ENCODE peak calls at places on chromosomes 5 and 9, in nine cellular contexts. N is stomach, W is lower leg skin, D is HepG2, K is ovary, O is adrenal gland, V is prostate gland, L is breast epithelium, J is IMR-90. F is an unnamed sample.

GRCh38 chr5:16819522-16820167 is 116.4 kb downstream of the MYO10 start:
- DNase-seq in N (no peak), W (no peak), D (no peak), K (no peak), O (no peak), V (no peak), L (no peak), J (peak; percentile 86), F (no peak)

GRCh38 chr9:126474786-126475485 is 138.8 kb upstream of the LMX1B start:
- DNase-seq in N (no peak), W (no peak), D (no peak), K (no peak), O (no peak), V (no peak), L (no peak), J (peak; percentile 69), F (peak; percentile 93)

GRCh38 chr5:118405650-118406061 is 582.7 kb downstream of the DTWD2 start:
- DNase-seq in N (no peak), W (no peak), D (no peak), K (no peak), O (no peak), V (no peak), L (no peak), J (no peak), F (no peak)

GRCh38 chr9:35859310-35859994 is 10.7 kb downstream of the OR13J1 start:
- DNase-seq in N (peak; percentile 27), W (peak; percentile 14), D (no peak), K (no peak), O (peak; percentile 67), V (peak; percentile 4), L (no peak), J (peak; percentile 35), F (no peak)

GRCh38 chr5:54743997-54744788 is 226.6 kb downstream of the SNX18 start:
- DNase-seq in N (peak; percentile 43), W (peak; percentile 44), D (peak; percentile 5), K (no peak), O (peak; percentile 30), V (no peak), L (peak; percentile 41), J (peak; percentile 99), F (peak; percentile 40)

GRCh38 chr5:165457854-165458481 is 1952.5 kb downstream of the MAT2B start:
- DNase-seq in N (no peak), W (no peak), D (no peak), K (no peak), O (no peak), V (no peak), L (no peak), J (peak; percentile 55), F (peak; percentile 4)

GRCh38 chr5:144028644-144029043 is 141.8 kb downstream of the YIPF5 start:
- DNase-seq in N (no peak), W (no peak), D (no peak), K (no peak), O (no peak), V (no peak), L (no peak), J (peak; percentile 84), F (peak; percentile 18)

GRCh38 chr5:23730023-23730422 is 222.6 kb downstream of the PRDM9 start:
- DNase-seq in N (no peak), W (no peak), D (no peak), K (no peak), O (no peak), V (no peak), L (no peak), J (no peak), F (no peak)

GRCh38 chr9:113522419-113522818 is 58.9 kb downstream of the RGS3 start:
- DNase-seq in N (no peak), W (no peak), D (no peak), K (no peak), O (no peak), V (no peak), L (no peak), J (no peak), F (no peak)

GRCh38 chr9:113525208-113525607 is 61.7 kb downstream of the RGS3 start:
- DNase-seq in N (no peak), W (no peak), D (no peak), K (no peak), O (no peak), V (no peak), L (no peak), J (no peak), F (no peak)

GRCh38 chr9:113522858-113523257 is 59.3 kb downstream of the RGS3 start:
- DNase-seq in N (no peak), W (no peak), D (no peak), K (no peak), O (no peak), V (no peak), L (no peak), J (no peak), F (no peak)

GRCh38 chr9:113524460-113524859 is 60.9 kb downstream of the RGS3 start:
- DNase-seq in N (peak; percentile 42), W (no peak), D (no peak), K (no peak), O (no peak), V (no peak), L (no peak), J (no peak), F (no peak)

DNA sequence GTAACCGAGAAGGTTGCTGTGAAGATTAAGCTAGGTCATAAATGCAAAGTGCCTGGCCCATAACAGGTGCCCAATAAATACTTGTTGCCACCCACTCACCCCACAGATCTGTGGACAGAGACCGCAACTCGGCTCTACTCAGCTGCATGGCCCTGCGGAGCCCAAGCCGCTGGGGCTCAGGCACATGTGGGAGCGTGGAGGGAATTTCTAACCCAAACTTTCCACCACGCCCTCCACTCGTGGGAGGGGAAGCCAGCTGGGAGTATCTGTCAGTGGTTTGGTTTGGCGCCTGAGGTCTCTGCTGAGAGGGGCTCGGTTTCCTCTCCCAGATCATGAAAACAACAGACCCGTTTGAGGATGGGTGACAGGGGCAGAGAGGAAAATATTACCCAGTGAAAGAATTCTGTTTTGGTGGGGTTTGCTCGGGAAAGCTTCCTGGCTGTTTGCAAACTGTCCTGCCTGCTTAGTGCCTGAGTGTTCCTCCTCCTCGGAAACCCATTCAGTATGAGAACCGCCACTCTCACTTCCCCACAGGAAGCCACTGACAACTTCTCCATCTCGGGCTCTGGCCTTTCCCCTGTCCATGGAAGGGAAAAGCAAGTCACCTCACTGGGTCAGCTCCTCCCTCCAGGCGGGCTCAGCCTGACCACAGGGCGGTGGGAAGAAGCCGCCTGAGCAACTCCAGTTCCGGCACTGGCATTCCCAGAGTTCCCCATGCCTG is 60.1 kb downstream of the RGS3 start:
- DNase-seq in N (no peak), W (peak; percentile 48), D (no peak), K (no peak), O (peak; percentile 61), V (no peak), L (no peak), J (no peak), F (no peak)
- TF ChIP-seq POLR2A in N (no peak), W (no peak), D (no peak), K (no peak), O (no peak), V (no peak), L (no peak), J (no peak), F (no peak)

GRCh38 chr5:135625061-135625460 is 46.3 kb upstream of the CXCL14 start:
- DNase-seq in N (no peak), W (peak; percentile 3), D (no peak), K (no peak), O (no peak), V (no peak), L (no peak), J (no peak), F (no peak)

GRCh38 chr5:135625961-135626360 is 47.2 kb upstream of the CXCL14 start:
- DNase-seq in N (no peak), W (peak; percentile 15), D (no peak), K (no peak), O (no peak), V (no peak), L (no peak), J (no peak), F (no peak)

GRCh38 chr5:135625486-135625885 is 46.7 kb upstream of the CXCL14 start:
- DNase-seq in N (no peak), W (peak; percentile 1), D (no peak), K (no peak), O (no peak), V (no peak), L (no peak), J (no peak), F (no peak)

GRCh38 chr5:135629164-135629563 is 50.4 kb upstream of the CXCL14 start:
- DNase-seq in N (no peak), W (peak; percentile 8), D (no peak), K (no peak), O (no peak), V (no peak), L (no peak), J (no peak), F (no peak)

GRCh38 chr5:135626636-135627035 is 47.8 kb upstream of the CXCL14 start:
- DNase-seq in N (no peak), W (peak; percentile 12), D (no peak), K (no peak), O (no peak), V (no peak), L (no peak), J (no peak), F (no peak)
- TF ChIP-seq POLR2A in N (no peak), W (no peak), D (no peak), K (no peak), O (no peak), V (no peak), L (no peak), J (no peak), F (no peak)

GRCh38 chr9:4592886-4593285 is 69.2 kb upstream of the PLPP6 start:
- DNase-seq in N (no peak), W (no peak), D (no peak), K (no peak), O (no peak), V (no peak), L (no peak), J (no peak), F (no peak)

GRCh38 chr9:4594545-4594944 is 67.5 kb upstream of the PLPP6 start:
- DNase-seq in N (no peak), W (no peak), D (no peak), K (no peak), O (no peak), V (no peak), L (no peak), J (no peak), F (no peak)

GRCh38 chr9:4592325-4592724 is 69.8 kb upstream of the PLPP6 start:
- DNase-seq in N (no peak), W (no peak), D (no peak), K (no peak), O (no peak), V (no peak), L (no peak), J (no peak), F (no peak)

GRCh38 chr9:4596165-4596922 is 65.8 kb upstream of the PLPP6 start:
- DNase-seq in N (no peak), W (no peak), D (no peak), K (no peak), O (no peak), V (no peak), L (no peak), J (no peak), F (no peak)

GRCh38 chr9:4594994-4595393 is 67.1 kb upstream of the PLPP6 start:
- DNase-seq in N (no peak), W (no peak), D (no peak), K (no peak), O (no peak), V (no peak), L (no peak), J (no peak), F (no peak)
- TF ChIP-seq POLR2A in N (no peak), W (no peak), D (no peak), K (no peak), O (no peak), V (no peak), L (no peak), J (no peak), F (no peak)

GRCh38 chr9:128886211-128886826 is 4.4 kb downstream of the LRRC8A start:
- DNase-seq in N (no peak), W (no peak), D (no peak), K (no peak), O (no peak), V (no peak), L (no peak), J (peak; percentile 43), F (no peak)

GRCh38 chr9:128884164-128884563 is 2.2 kb downstream of the LRRC8A start:
- DNase-seq in N (no peak), W (no peak), D (no peak), K (no peak), O (no peak), V (no peak), L (no peak), J (no peak), F (no peak)

GRCh38 chr9:128885798-128886197 is 3.9 kb downstream of the LRRC8A start:
- DNase-seq in N (no peak), W (no peak), D (no peak), K (no peak), O (no peak), V (peak; percentile 15), L (no peak), J (no peak), F (no peak)

GRCh38 chr9:128887049-128887448 is 5.1 kb downstream of the LRRC8A start:
- DNase-seq in N (no peak), W (no peak), D (no peak), K (no peak), O (no peak), V (no peak), L (no peak), J (no peak), F (no peak)

DNA sequence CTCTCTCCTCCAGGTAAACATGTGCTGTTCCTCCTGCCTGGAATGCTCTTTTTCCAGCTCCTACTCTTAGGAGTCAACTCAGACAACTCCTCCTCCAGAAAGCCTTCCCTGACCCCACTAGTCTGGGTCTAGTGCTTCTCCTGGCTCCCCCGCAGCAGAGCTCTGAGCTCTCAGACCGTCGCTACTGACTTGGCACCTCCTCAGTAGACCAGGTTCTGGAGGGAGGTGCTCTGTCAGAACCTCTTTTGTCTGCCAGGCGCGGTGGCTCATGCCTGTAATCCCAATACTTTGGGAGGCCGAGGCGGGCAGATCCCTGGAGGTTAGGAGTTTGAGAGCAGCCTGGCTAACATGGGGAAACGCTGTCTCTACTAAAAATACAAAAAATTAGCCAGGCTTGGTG is 3.4 kb downstream of the LRRC8A start:
- DNase-seq in N (no peak), W (no peak), D (no peak), K (no peak), O (no peak), V (no peak), L (no peak), J (no peak), F (no peak)
- TF ChIP-seq POLR2A in N (no peak), W (no peak), D (no peak), K (no peak), O (no peak), V (no peak), L (no peak), J (no peak), F (no peak)